ENCODE peak calls at places on chromosomes 1 and 21, in eight cellular contexts. R, B, S, O, Q, F, D and J are unnamed samples.

GRCh38 chr21:44739316-44739715 is 27.9 kb upstream of the TSPEAR start:
- DNase-seq in R (no peak), B (no peak), S (no peak), O (no peak), Q (no peak), F (no peak), D (no peak), J (no peak)

GRCh38 chr1:242691603-242691945 is 167.1 kb upstream of the PLD5 start:
- DNase-seq in R (no peak), B (no peak), S (no peak), O (no peak), Q (no peak), F (no peak), D (no peak), J (no peak)

GRCh38 chr21:45460611-45461368 is 55.8 kb downstream of the COL18A1 start:
- DNase-seq in R (no peak), B (peak), S (no peak), O (no peak), Q (no peak), F (no peak), D (no peak), J (no peak)

GRCh38 chr1:5565726-5566125 is 426.5 kb downstream of the NPHP4 start:
- DNase-seq in R (no peak), B (no peak), S (no peak), O (no peak), Q (no peak), F (no peak), D (no peak), J (no peak)

GRCh38 chr1:7008975-7009740 is 223.9 kb downstream of the CAMTA1 start:
- DNase-seq in R (no peak), B (no peak), S (no peak), O (no peak), Q (peak), F (no peak), D (no peak), J (no peak)

GRCh38 chr1:168509875-168510594 is 33.8 kb downstream of the XCL2 start:
- DNase-seq in R (no peak), B (no peak), S (no peak), O (peak), Q (no peak), F (no peak), D (no peak), J (no peak)

GRCh38 chr1:235637756-235638155 is 11.8 kb downstream of the GNG4 start:
- DNase-seq in R (no peak), B (no peak), S (no peak), O (no peak), Q (peak), F (no peak), D (no peak), J (no peak)

GRCh38 chr1:41810446-41810845 is 108.3 kb downstream of the HIVEP3 start:
- DNase-seq in R (peak), B (peak), S (no peak), O (peak), Q (peak), F (no peak), D (peak), J (peak)

GRCh38 chr1:29249170-29249691 is 12.9 kb downstream of the PTPRU start:
- DNase-seq in R (peak), B (no peak), S (no peak), O (no peak), Q (peak), F (no peak), D (no peak), J (no peak)

GRCh38 chr1:226633541-226634155 is 85.1 kb downstream of the STUM start:
- DNase-seq in R (no peak), B (no peak), S (no peak), O (no peak), Q (no peak), F (no peak), D (no peak), J (no peak)
- H3K27ac ChIP-seq in R (no peak), B (no peak), S (no peak), O (peak), Q (no peak), F (peak), D (no peak), J (no peak)

GRCh38 chr1:150346316-150346715 is 17.6 kb upstream of the RPRD2 start:
- DNase-seq in R (no peak), B (no peak), S (no peak), O (no peak), Q (no peak), F (no peak), D (no peak), J (no peak)
- H3K27ac ChIP-seq in R (no peak), B (no peak), S (no peak), O (no peak), Q (no peak), F (no peak), D (no peak), J (no peak)

GRCh38 chr1:156134716-156135435 is 18.5 kb upstream of the SEMA4A start:
- DNase-seq in R (no peak), B (no peak), S (no peak), O (no peak), Q (no peak), F (no peak), D (no peak), J (no peak)
- H3K27ac ChIP-seq in R (no peak), B (no peak), S (no peak), O (no peak), Q (no peak), F (no peak), D (no peak), J (no peak)

DNA sequence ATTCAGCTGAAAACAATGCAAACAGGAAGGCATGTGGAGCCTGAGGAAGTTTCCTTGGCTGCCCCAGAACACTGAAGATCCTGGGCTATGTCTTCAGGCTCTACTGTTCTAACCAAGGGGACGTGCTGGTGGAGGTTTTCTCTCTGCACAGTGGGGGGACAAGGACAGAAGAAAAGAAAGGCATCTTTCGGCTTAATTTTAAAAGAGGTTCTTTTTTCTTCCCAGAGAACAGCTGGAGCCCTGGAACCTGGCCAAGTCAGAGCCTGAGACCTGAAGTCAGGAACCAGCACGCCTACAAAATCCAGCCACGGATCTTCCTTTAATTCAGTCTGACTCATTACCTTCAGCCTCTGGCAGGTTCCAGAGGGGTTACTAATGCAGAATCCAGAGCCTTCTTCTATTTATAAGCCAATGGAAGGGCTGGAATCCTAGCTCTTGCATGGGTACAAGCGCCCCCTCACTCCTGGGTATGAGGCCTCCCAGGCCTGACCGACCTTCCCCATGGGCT is 19.8 kb downstream of the CTNNBIP1 start:
- DNase-seq in R (no peak), B (peak), S (peak), O (no peak), Q (no peak), F (no peak), D (peak), J (no peak)
- H3K27ac ChIP-seq in R (no peak), B (no peak), S (no peak), O (no peak), Q (peak), F (no peak), D (peak), J (peak)

DNA sequence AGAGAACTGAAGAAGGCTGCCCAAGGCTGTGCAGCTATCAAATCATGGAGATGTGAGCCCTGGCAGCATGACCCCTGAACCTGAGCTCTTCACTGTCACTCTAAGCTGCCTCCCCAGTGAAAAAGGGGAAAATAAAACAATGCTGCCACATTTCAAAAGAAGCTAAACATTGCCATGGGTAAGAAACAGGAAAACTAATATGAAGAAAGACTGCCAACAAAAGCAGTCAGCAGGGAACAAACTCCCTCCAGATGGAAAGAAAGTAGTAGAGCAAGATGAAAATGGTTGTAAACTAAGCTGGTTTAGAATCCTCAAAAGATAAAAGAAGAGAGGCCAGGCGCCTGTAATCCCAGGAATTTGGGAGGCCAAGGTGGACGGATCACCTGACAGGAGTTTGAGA is 36.2 kb upstream of the CSF1 start:
- DNase-seq in R (no peak), B (no peak), S (no peak), O (no peak), Q (no peak), F (no peak), D (peak), J (no peak)
- H3K27ac ChIP-seq in R (no peak), B (peak), S (no peak), O (no peak), Q (no peak), F (no peak), D (no peak), J (peak)

GRCh38 chr1:164802573-164803282 is 243.7 kb downstream of the PBX1 start:
- DNase-seq in R (no peak), B (no peak), S (no peak), O (no peak), Q (no peak), F (no peak), D (no peak), J (no peak)
- H3K27ac ChIP-seq in R (no peak), B (no peak), S (no peak), O (no peak), Q (no peak), F (no peak), D (no peak), J (no peak)